ENCODE peak calls at places on chromosomes 2 and 18, in four cellular contexts. O is nephron progenitor cell, N is mesothelial cell of epicardium, H is right lobe of liver. D is an unnamed sample.

GRCh38 chr2:25561136-25561850 is 112.1 kb downstream of the DTNB start:
- DNase-seq in O (no peak), N (no peak), H (no peak), D (no peak)

GRCh38 chr18:9604348-9604747 is 10.0 kb downstream of the PPP4R1 start:
- DNase-seq in O (no peak), N (no peak), H (no peak), D (no peak)

GRCh38 chr2:113762377-113763118 is 6.1 kb upstream of the SLC35F5 start:
- DNase-seq in O (no peak), N (no peak), H (no peak), D (no peak)

GRCh38 chr2:146481629-146482028 is 1363.2 kb upstream of the ACVR2A start:
- DNase-seq in O (no peak), N (no peak), H (no peak), D (no peak)

GRCh38 chr2:21194147-21194546 is 70.4 kb downstream of the TDRD15 start:
- DNase-seq in O (no peak), N (no peak), H (no peak), D (no peak)

GRCh38 chr2:70124983-70125480 is 37.8 kb downstream of the PCBP1 start:
- DNase-seq in O (peak), N (peak), H (peak), D (no peak)

GRCh38 chr2:39304729-39305128 is 61.0 kb upstream of the CDKL4 start:
- DNase-seq in O (no peak), N (no peak), H (no peak), D (no peak)

GRCh38 chr18:31583185-31583854 is 8.4 kb upstream of the TTR start:
- DNase-seq in O (no peak), N (no peak), H (no peak), D (no peak)

GRCh38 chr2:227862227-227862740 is 9.1 kb upstream of the DAW1 start:
- DNase-seq in O (peak), N (no peak), H (no peak), D (no peak)

GRCh38 chr18:6975084-6975483 is 142.5 kb downstream of the LAMA1 start:
- DNase-seq in O (no peak), N (no peak), H (no peak), D (no peak)

GRCh38 chr2:226183550-226183949 is 616.1 kb downstream of the IRS1 start:
- DNase-seq in O (no peak), N (no peak), H (no peak), D (no peak)

GRCh38 chr2:163877316-163877715 is 141.5 kb upstream of the FIGN start:
- DNase-seq in O (peak), N (no peak), H (no peak), D (no peak)

GRCh38 chr2:161426788-161427412 is 10.8 kb downstream of the TBR1 start:
- DNase-seq in O (peak), N (peak), H (no peak), D (no peak)
- TF ChIP-seq CTCF in O (peak), N (peak), H (no peak), D (peak)

DNA sequence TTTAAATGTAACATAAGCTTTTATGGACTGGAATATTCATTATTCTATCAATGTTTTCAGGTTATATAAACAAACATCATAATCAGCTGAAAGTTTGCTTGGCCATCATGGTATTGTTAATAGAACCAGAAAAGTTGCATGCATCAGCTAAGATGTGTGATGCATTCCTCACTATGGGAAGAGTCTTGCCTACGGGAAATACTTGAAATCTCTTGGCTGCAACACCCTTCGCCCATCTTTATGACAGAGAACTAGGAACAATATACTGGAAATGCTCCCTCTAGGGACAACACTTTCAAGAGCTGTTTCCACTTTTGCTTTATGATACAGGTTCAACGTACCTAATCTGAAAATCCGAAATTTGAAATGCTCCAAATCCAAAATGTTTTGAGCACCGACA is 1390.8 kb downstream of the DPP10 start:
- DNase-seq in O (no peak), N (no peak), H (no peak), D (no peak)
- TF ChIP-seq CTCF in O (no peak), N (no peak), H (no peak), D (no peak)

GRCh38 chr2:237488901-237489860 is 2.1 kb downstream of the MLPH start:
- DNase-seq in O (no peak), N (no peak), H (no peak), D (no peak)
- TF ChIP-seq CTCF in O (no peak), N (no peak), H (no peak), D (no peak)

GRCh38 chr2:5981241-5982055 is 289.3 kb downstream of the SOX11 start:
- DNase-seq in O (peak), N (peak), H (no peak), D (no peak)
- TF ChIP-seq CTCF in O (no peak), N (no peak), H (no peak), D (no peak)

GRCh38 chr2:49261021-49261538 is 106.8 kb upstream of the FSHR start:
- DNase-seq in O (no peak), N (no peak), H (no peak), D (no peak)

GRCh38 chr2:49262815-49263560 is 108.7 kb upstream of the FSHR start:
- DNase-seq in O (no peak), N (no peak), H (no peak), D (no peak)

GRCh38 chr2:49265471-49265870 is 111.2 kb upstream of the FSHR start:
- DNase-seq in O (no peak), N (no peak), H (no peak), D (no peak)

GRCh38 chr2:49259926-49260325 is 105.6 kb upstream of the FSHR start:
- DNase-seq in O (no peak), N (no peak), H (no peak), D (no peak)

DNA sequence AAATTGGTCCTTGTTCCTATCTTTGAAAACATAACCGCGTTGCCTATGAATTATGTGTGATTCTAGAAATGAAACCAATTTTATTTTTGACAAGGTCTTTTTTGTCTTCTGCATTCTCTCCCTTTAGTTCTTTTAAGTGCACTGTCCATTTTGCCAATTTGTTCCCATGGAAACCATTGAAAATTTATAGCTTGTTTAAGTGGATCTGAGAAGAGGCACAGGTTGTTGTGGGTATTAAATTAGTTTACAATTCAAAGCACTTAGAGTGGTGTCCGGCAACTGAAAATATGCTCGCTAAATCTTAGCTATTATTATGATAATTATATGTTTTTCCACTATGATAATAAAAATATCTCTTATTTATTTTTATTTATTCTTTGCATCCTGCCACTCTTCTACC is 107.5 kb upstream of the FSHR start:
- DNase-seq in O (no peak), N (no peak), H (no peak), D (no peak)
- TF ChIP-seq CTCF in O (no peak), N (no peak), H (no peak), D (no peak)